ENCODE peak calls at places on chromosomes 3 and 15, in four cellular contexts. Z is K562, R is SK-N-SH, W is GM12878. V is an unnamed sample.

GRCh38 chr3:100006570-100007271 is 107.6 kb downstream of the FILIP1L start:
- DNase-seq in Z (no peak), R (no peak), W (no peak), V (peak; percentile 60)

GRCh38 chr3:195522254-195523023 is 20.7 kb downstream of the PPP1R2 start:
- DNase-seq in Z (peak; percentile 25), R (peak; percentile 61), W (no peak), V (peak; percentile 35)

GRCh38 chr3:45426161-45426560 is 37.8 kb downstream of the LARS2 start:
- DNase-seq in Z (no peak), R (no peak), W (no peak), V (no peak)

GRCh38 chr3:46228259-46229222 is 13.7 kb upstream of the CCR3 start:
- DNase-seq in Z (no peak), R (no peak), W (no peak), V (peak; percentile 44)

GRCh38 chr3:38551026-38551832 is 55.1 kb downstream of the EXOG start:
- DNase-seq in Z (no peak), R (no peak), W (no peak), V (no peak)

GRCh38 chr3:126685041-126685440 is 19.0 kb upstream of the CHCHD6 start:
- DNase-seq in Z (no peak), R (no peak), W (no peak), V (no peak)

GRCh38 chr15:26665950-26666921 is 106.6 kb downstream of the GABRB3 start:
- DNase-seq in Z (no peak), R (no peak), W (no peak), V (no peak)

GRCh38 chr3:71760140-71760539 is 6.5 kb downstream of the GPR27 start:
- DNase-seq in Z (no peak), R (no peak), W (no peak), V (no peak)

GRCh38 chr3:36496734-36497133 is 116.4 kb downstream of the STAC start:
- DNase-seq in Z (no peak), R (no peak), W (no peak), V (no peak)

GRCh38 chr3:152365766-152366593 is 97.3 kb downstream of the MBNL1 start:
- DNase-seq in Z (no peak), R (no peak), W (no peak), V (peak; percentile 59)

GRCh38 chr3:5016218-5017161 is 37.3 kb downstream of the BHLHE40 start:
- DNase-seq in Z (peak; percentile 79), R (no peak), W (no peak), V (peak; percentile 80)

GRCh38 chr3:79286882-79287281 is 480.9 kb downstream of the ROBO1 start:
- DNase-seq in Z (no peak), R (no peak), W (no peak), V (peak; percentile 63)

GRCh38 chr3:10492351-10493201 is 12.8 kb downstream of the ATP2B2 start:
- DNase-seq in Z (no peak), R (no peak), W (no peak), V (no peak)

GRCh38 chr3:81041331-81041730 is 720.1 kb downstream of the GBE1 start:
- DNase-seq in Z (no peak), R (no peak), W (no peak), V (no peak)

GRCh38 chr3:81048058-81048665 is 713.3 kb downstream of the GBE1 start:
- DNase-seq in Z (no peak), R (peak; percentile 23), W (no peak), V (no peak)

GRCh38 chr3:81043009-81043408 is 718.4 kb downstream of the GBE1 start:
- DNase-seq in Z (no peak), R (no peak), W (no peak), V (no peak)

GRCh38 chr3:81043660-81044199 is 717.7 kb downstream of the GBE1 start:
- DNase-seq in Z (no peak), R (no peak), W (no peak), V (no peak)

DNA sequence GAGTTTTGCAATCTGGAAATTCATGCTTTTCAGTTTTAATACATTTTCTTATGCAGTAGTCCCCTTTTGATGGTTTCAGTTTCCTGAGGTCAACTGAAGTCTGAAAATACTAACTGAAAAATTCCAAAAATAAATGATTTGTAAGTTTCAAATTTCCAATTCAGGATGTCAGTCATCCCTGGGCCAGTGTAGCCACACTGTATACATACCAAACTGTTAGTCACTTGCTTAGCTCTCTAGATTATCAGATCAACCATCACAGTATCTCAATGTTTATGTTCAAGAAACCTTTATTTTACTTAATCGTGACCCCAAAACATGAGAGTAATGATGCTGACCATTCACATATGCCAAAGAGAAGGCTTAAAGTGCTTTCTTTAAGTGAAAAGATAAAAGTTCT is 715.5 kb downstream of the GBE1 start:
- DNase-seq in Z (no peak), R (no peak), W (no peak), V (no peak)
- TF ChIP-seq SMC3 in Z (no peak), R (no peak), W (no peak), V (no peak)

GRCh38 chr3:146505496-146505895 is 36.1 kb upstream of the PLSCR2 start:
- DNase-seq in Z (no peak), R (no peak), W (no peak), V (no peak)
- TF ChIP-seq RCOR1 in Z (no peak), R (no peak), W (no peak), V (no peak)

GRCh38 chr3:17555525-17555924 is 186.9 kb downstream of the TBC1D5 start:
- DNase-seq in Z (no peak), R (no peak), W (no peak), V (peak; percentile 14)
- TF ChIP-seq MXI1 in Z (no peak), R (no peak), W (no peak), V (no peak)

DNA sequence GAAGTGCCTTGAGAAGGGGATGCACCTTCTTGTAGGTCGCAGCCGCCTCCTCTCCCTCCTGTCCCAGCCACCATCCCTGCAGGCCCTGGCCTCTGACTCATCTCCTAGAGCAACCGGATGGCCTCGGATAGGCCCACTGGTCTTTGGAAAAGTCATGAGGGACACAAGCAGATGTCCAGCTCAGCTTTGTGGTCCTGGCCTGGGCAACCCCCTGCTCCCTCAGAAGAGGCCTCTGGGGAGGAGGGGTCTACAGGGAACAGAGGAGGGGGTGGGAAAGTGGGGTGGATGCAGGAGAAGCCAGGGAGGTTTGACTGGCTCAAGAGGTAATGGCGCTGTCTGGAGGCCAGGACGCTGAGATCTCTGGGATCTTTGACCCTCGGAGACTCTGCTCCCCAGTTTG is 259.2 kb upstream of the TLE3 start:
- DNase-seq in Z (no peak), R (no peak), W (no peak), V (no peak)
- TF ChIP-seq SMC3 in Z (no peak), R (no peak), W (no peak), V (no peak)

GRCh38 chr15:41923424-41923999 is 29.7 kb upstream of the SPTBN5 start:
- DNase-seq in Z (no peak), R (no peak), W (no peak), V (no peak)
- TF ChIP-seq RCOR1 in Z (no peak), R (no peak), W (no peak), V (no peak)

GRCh38 chr3:192884831-192885356 is 32.8 kb downstream of the MB21D2 start:
- DNase-seq in Z (no peak), R (peak; percentile 37), W (no peak), V (peak; percentile 72)
- TF ChIP-seq MXI1 in Z (no peak), R (no peak), W (no peak), V (no peak)

GRCh38 chr3:129461461-129462146 is 21.6 kb downstream of the IFT122 start:
- DNase-seq in Z (peak; percentile 74), R (no peak), W (no peak), V (peak; percentile 64)
- TF ChIP-seq SMC3 in Z (no peak), R (no peak), W (no peak), V (no peak)

GRCh38 chr3:175477651-175478224 is 618.6 kb downstream of the NAALADL2 start:
- DNase-seq in Z (no peak), R (no peak), W (no peak), V (no peak)
- TF ChIP-seq RCOR1 in Z (no peak), R (no peak), W (no peak), V (no peak)

DNA sequence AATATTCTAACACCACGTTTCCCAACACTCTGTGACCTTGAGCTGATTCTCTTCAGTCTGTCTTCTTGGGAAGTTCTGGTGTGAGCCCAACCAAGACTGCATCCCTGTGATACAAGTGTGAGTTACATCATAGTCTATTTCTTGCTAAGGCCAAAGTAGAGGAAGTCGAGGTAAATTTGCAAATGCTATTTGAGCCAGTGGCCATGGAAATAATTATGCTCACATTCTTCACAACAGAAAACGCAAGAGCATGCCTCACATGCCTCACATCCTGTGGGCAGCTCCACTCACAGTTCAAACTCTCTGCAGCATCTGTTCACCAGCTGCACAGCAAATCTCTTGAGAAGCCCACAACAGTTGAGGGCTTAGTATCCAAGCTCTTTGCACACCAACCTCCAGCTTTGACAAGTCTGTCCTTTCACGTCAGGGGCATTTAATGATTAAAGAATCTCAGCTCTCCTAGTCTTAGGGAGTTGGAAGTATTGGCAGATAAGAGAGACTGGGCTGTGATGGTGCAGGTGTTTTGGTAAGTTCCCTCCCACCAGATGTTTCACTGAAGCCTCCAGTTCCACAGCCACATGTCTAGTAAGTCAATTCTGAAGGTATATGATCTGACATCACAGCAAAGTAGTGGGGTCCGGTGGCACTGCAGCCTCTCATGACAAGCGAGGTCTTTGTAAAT is 166.3 kb downstream of the SSR3 start:
- DNase-seq in Z (no peak), R (no peak), W (no peak), V (peak; percentile 84)
- TF ChIP-seq MXI1 in Z (no peak), R (no peak), W (no peak), V (no peak)

V was measured in IMR-90.